ENCODE peak calls at places on chromosomes 4 and X, in eight cellular contexts. Y is K562, X is astrocyte of the cerebellum, L is stomach, I is transverse colon, C is right atrium auricular region, M is GM23248, H is pancreas. B is an unnamed sample.

GRCh38 chr4:120940547-120940946 is 18.0 kb upstream of the PRDM5 start:
- DNase-seq in Y (no peak), X (no peak), L (no peak), I (no peak), C (no peak), M (no peak), H (no peak), B (no peak)

GRCh38 chrX:109660756-109661155 is 35.8 kb upstream of the KCNE5 start:
- DNase-seq in Y (no peak), X (no peak), L (no peak), I (no peak), C (no peak), M (no peak), H (no peak), B (no peak)

GRCh38 chr4:113901994-113902787 is 77.3 kb downstream of the ARSJ start:
- DNase-seq in Y (no peak), X (no peak), L (peak; percentile 86), I (peak; percentile 73), C (no peak), M (no peak), H (peak; percentile 84), B (no peak)

GRCh38 chr4:6331018-6331417 is 61.4 kb downstream of the WFS1 start:
- DNase-seq in Y (peak; percentile 64), X (no peak), L (no peak), I (peak; percentile 23), C (no peak), M (peak; percentile 43), H (no peak), B (no peak)

GRCh38 chr4:56655209-56655626 is 25.9 kb downstream of the HOPX start:
- DNase-seq in Y (no peak), X (no peak), L (no peak), I (peak; percentile 26), C (no peak), M (peak; percentile 33), H (no peak), B (no peak)

GRCh38 chr4:39614487-39615162 is 24.0 kb downstream of the SMIM14 start:
- DNase-seq in Y (no peak), X (peak; percentile 85), L (no peak), I (no peak), C (no peak), M (peak; percentile 84), H (no peak), B (peak; percentile 56)

GRCh38 chr4:187227907-187228699 is 504.4 kb upstream of the FAT1 start:
- DNase-seq in Y (no peak), X (no peak), L (no peak), I (no peak), C (no peak), M (no peak), H (no peak), B (peak; percentile 7)

GRCh38 chrX:87299563-87300160 is 217.9 kb upstream of the KLHL4 start:
- DNase-seq in Y (peak; percentile 21), X (peak; percentile 20), L (no peak), I (no peak), C (no peak), M (peak; percentile 12), H (no peak), B (no peak)

GRCh38 chr4:156968479-156968984 is 3.1 kb downstream of the PDGFC start:
- DNase-seq in Y (peak; percentile 23), X (peak; percentile 79), L (peak; percentile 76), I (peak; percentile 70), C (peak; percentile 84), M (peak; percentile 81), H (no peak), B (peak; percentile 60)

GRCh38 chrX:104679175-104679574 is 113.2 kb downstream of the IL1RAPL2 start:
- DNase-seq in Y (no peak), X (no peak), L (no peak), I (no peak), C (no peak), M (no peak), H (no peak), B (no peak)

GRCh38 chr4:150192986-150193385 is 114.7 kb downstream of the DCLK2 start:
- DNase-seq in Y (no peak), X (no peak), L (no peak), I (no peak), C (no peak), M (no peak), H (no peak), B (no peak)

GRCh38 chr4:15420642-15421041 is 7.2 kb upstream of the C1QTNF7 start:
- DNase-seq in Y (no peak), X (peak; percentile 66), L (no peak), I (no peak), C (no peak), M (peak; percentile 75), H (no peak), B (no peak)

GRCh38 chr4:79862842-79863241 is 210.2 kb downstream of the ANTXR2 start:
- DNase-seq in Y (no peak), X (no peak), L (no peak), I (no peak), C (no peak), M (no peak), H (no peak), B (no peak)

GRCh38 chr4:7842384-7843279 is 97.0 kb downstream of the AFAP1 start:
- DNase-seq in Y (no peak), X (peak; percentile 97), L (no peak), I (peak; percentile 33), C (peak; percentile 88), M (peak; percentile 96), H (no peak), B (peak; percentile 96)
- H3K4me3 ChIP-seq in Y (no peak overlapping the region), X (no peak overlapping the region), L (no peak overlapping the region), I (no peak overlapping the region), C (no peak overlapping the region), M (peak overlapping the region; percentile 33), H (no peak overlapping the region), B (no peak overlapping the region)

DNA sequence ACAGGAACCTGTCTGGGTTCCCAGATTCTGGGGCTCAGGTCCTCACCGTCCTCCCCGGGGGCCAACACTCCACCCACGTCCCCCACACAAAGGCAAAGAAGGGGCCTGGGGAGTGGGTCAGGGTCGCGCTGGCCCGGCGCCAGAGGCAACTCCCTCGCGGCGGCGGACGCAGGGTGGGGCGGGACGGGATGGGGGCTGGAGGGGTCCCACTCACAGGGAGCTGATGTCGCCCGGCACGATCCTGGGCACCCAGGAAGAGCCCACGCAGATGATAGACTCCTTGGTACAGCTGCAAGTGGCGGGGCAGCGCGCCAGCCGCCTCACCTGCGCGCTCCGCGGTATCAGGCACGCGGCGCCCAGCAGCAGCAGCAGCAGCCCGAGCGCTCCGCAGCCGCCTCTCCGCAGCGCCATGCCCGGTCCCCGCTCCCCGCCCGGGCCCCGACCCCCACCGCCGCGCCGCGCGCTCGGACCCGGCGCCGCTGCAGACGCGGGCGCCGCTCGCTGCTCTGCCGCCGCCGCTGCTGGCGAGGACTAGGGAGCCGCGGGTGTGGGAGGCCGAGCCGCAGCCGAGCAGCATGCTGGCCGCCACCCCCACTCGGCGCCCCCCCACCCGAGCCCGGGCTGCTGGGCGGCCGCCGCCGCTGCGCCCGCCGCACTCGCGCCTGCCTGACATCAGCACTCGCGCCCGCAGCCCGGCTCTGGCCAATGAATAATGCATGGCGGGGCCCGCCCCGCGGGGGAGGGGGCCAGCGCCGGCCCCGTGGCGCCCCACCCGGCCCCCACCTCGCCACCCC is at the start of gene LGI2:
- DNase-seq in Y (no peak), X (no peak), L (peak; percentile 68), I (peak; percentile 13), C (no peak), M (peak; percentile 60), H (peak; percentile 83), B (no peak)
- H3K4me3 ChIP-seq in Y (no peak within 1 kb of the TSS), X (peak within 1 kb of the TSS; percentile 29), L (peak within 1 kb of the TSS; percentile 60), I (peak within 1 kb of the TSS; percentile 58), C (peak within 1 kb of the TSS; percentile 44), M (peak within 1 kb of the TSS; percentile 58), H (peak within 1 kb of the TSS; percentile 49), B (peak within 1 kb of the TSS; percentile 44)

DNA sequence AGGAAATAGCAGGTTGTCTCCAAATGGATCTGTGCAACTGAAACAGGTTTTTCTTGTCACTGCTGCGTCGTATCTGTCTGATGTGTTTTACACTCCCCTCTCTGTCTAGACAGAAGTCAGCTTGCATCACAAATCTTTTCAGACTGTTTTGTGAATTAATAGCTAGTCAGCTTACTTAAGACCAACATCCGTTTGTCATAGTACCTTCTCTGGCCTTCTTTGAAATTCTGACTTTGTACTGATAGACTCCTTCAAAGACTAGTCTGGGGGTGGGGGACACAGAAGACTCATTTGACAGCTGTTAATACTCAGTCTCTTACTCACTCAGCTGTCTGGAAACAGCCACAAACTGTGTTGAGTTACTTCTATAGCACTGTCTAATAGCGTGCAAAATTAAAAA is 197.8 kb downstream of the PALLD start:
- DNase-seq in Y (no peak), X (no peak), L (no peak), I (no peak), C (no peak), M (peak; percentile 52), H (no peak), B (peak; percentile 69)
- H3K4me3 ChIP-seq in Y (no peak overlapping the region), X (no peak overlapping the region), L (no peak overlapping the region), I (no peak overlapping the region), C (no peak overlapping the region), M (no peak overlapping the region), H (no peak overlapping the region), B (no peak overlapping the region)

DNA sequence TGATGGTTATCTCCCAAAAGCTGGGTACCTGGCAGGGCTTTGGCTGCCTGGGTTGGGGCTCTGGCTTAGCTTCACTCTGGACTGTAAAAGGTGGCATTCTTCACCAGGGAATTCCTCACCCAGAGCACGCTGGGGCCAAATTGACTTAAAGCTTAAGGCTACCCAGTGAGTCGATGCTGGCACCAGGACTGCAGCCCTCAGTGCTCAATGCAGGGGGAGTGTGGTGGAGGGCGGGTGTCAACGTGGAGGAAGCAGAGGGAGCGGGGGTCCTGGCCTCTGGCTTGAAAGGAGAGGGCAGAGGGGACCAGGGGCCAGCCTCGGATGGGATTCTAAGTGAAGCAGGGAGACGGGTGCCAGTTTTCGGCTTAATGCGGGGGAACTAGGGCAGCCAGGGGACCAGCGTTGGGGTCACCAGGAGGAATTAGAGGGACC is 446 bp upstream of the FAM50A start:
- DNase-seq in Y (no peak), X (no peak), L (no peak), I (no peak), C (no peak), M (peak; percentile 42), H (no peak), B (no peak)
- H3K4me3 ChIP-seq in Y (peak overlapping the region; percentile 76), X (peak overlapping the region; percentile 25), L (peak overlapping the region; percentile 55), I (peak overlapping the region; percentile 68), C (peak overlapping the region; percentile 24), M (peak overlapping the region; percentile 59), H (peak overlapping the region; percentile 58), B (peak overlapping the region; percentile 35)

B was measured in skeletal muscle cell.